ENCODE peak calls at places on chromosomes 2 and 18, in four cellular contexts. C is cardiac fibroblast, Y is substantia nigra, X is ACHN. M is an unnamed sample.

GRCh38 chr2:66264354-66264753 is 170.6 kb upstream of the MEIS1 start:
- DNase-seq in C (no peak), Y (no peak), X (no peak), M (no peak)

GRCh38 chr2:200324362-200324761 is 17.9 kb downstream of the SPATS2L start:
- DNase-seq in C (no peak), Y (no peak), X (no peak), M (no peak)

GRCh38 chr2:37544617-37545031 is 126.8 kb downstream of the CDC42EP3 start:
- DNase-seq in C (no peak), Y (no peak), X (peak), M (no peak)

GRCh38 chr2:38187416-38188127 is 111.6 kb upstream of the CYP1B1 start:
- DNase-seq in C (peak), Y (no peak), X (no peak), M (peak)

GRCh38 chr2:239855863-239856587 is 169.1 kb downstream of the NDUFA10 start:
- DNase-seq in C (no peak), Y (no peak), X (no peak), M (no peak)

GRCh38 chr18:26772691-26773090 is 92.8 kb downstream of the AQP4 start:
- DNase-seq in C (no peak), Y (no peak), X (no peak), M (no peak)

GRCh38 chr2:16238001-16238755 is 297.8 kb downstream of the MYCN start:
- DNase-seq in C (no peak), Y (no peak), X (no peak), M (no peak)

GRCh38 chr2:12717988-12718661 is 1.4 kb downstream of the TRIB2 start:
- DNase-seq in C (peak), Y (peak), X (no peak), M (peak)

GRCh38 chr2:207092803-207093202 is 72.9 kb downstream of the KLF7 start:
- DNase-seq in C (no peak), Y (no peak), X (no peak), M (no peak)

GRCh38 chr2:23586691-23587090 is 201.7 kb downstream of the KLHL29 start:
- DNase-seq in C (no peak), Y (no peak), X (no peak), M (no peak)

GRCh38 chr18:63016270-63016669 is 300.9 kb downstream of the PHLPP1 start:
- DNase-seq in C (peak), Y (peak), X (peak), M (peak)

GRCh38 chr2:144452169-144453038 is 67.5 kb downstream of the ZEB2 start:
- DNase-seq in C (peak), Y (no peak), X (peak), M (peak)

GRCh38 chr2:238523158-238524110 is 96.7 kb downstream of the ASB1 start:
- DNase-seq in C (peak), Y (no peak), X (no peak), M (peak)

GRCh38 chr2:144950874-144951560 is 431.1 kb upstream of the ZEB2 start:
- DNase-seq in C (peak), Y (no peak), X (no peak), M (peak)

GRCh38 chr2:158497486-158497885 is 40.7 kb downstream of the PKP4 start:
- DNase-seq in C (peak), Y (no peak), X (peak), M (no peak)

GRCh38 chr2:44131177-44131576 is 37.5 kb upstream of the PPM1B start:
- DNase-seq in C (no peak), Y (no peak), X (no peak), M (no peak)

GRCh38 chr2:141038341-141038740 is 1092.5 kb downstream of the LRP1B start:
- DNase-seq in C (no peak), Y (no peak), X (no peak), M (no peak)

GRCh38 chr2:112187805-112188596 is 49.8 kb downstream of the FBLN7 start:
- DNase-seq in C (peak), Y (no peak), X (no peak), M (no peak)

GRCh38 chr2:237591379-237591881 is 896 bp upstream of the RAB17 start:
- DNase-seq in C (no peak), Y (no peak), X (no peak), M (no peak)

GRCh38 chr2:181340891-181341290 is 116.3 kb upstream of the ITGA4 start:
- DNase-seq in C (no peak), Y (no peak), X (no peak), M (no peak)

GRCh38 chr18:25493401-25493800 is 141.4 kb upstream of the ZNF521 start:
- DNase-seq in C (no peak), Y (no peak), X (no peak), M (no peak)

GRCh38 chr18:79905389-79905911 is 46.0 kb downstream of the SLC66A2 start:
- DNase-seq in C (no peak), Y (no peak), X (no peak), M (no peak)

GRCh38 chr2:130252880-130253645 is 54.8 kb upstream of the TUBA3E start:
- DNase-seq in C (peak), Y (no peak), X (peak), M (peak)

GRCh38 chr2:151289972-151290335 is 486 bp upstream of the NMI start:
- DNase-seq in C (peak), Y (peak), X (no peak), M (peak)

GRCh38 chr2:161068670-161069069 is 91.6 kb upstream of the TANK start:
- DNase-seq in C (peak), Y (no peak), X (no peak), M (no peak)

M was measured in AG20443.